ENCODE peak calls at places on chromosome 22, in four cellular contexts. One of them, this sample, is unnamed.

GRCh38 chr22:28933321-28933720 is 49.9 kb downstream of the ZNRF3 start:
- DNase-seq in IMR-90: no peak
- DNase-seq in WTC11: no peak
- DNase-seq in activated gamma-delta T cell treated with Interleukin-2 at 50 U/mL for 16 hours: no peak
- DNase-seq in this sample: no peak

GRCh38 chr22:32531228-32531627 is 56.6 kb downstream of the FBXO7 start:
- DNase-seq in IMR-90: no peak
- DNase-seq in WTC11: no peak
- DNase-seq in activated gamma-delta T cell treated with Interleukin-2 at 50 U/mL for 16 hours: no peak
- DNase-seq in this sample: no peak

GRCh38 chr22:41752011-41752975 is 48.2 kb upstream of the CCDC134 start:
- DNase-seq in IMR-90: no peak
- DNase-seq in WTC11: no peak
- DNase-seq in activated gamma-delta T cell treated with Interleukin-2 at 50 U/mL for 16 hours: no peak
- DNase-seq in this sample: peak; percentile 3

GRCh38 chr22:43884600-43885318 is 7.1 kb downstream of the PNPLA5 start:
- DNase-seq in IMR-90: peak; percentile 31
- DNase-seq in WTC11: peak; percentile 89
- DNase-seq in activated gamma-delta T cell treated with Interleukin-2 at 50 U/mL for 16 hours: peak; percentile 29
- DNase-seq in this sample: no peak

GRCh38 chr22:44363980-44364749 is 51.4 kb upstream of the SHISAL1 start:
- DNase-seq in IMR-90: no peak
- DNase-seq in WTC11: no peak
- DNase-seq in activated gamma-delta T cell treated with Interleukin-2 at 50 U/mL for 16 hours: no peak
- DNase-seq in this sample: no peak

GRCh38 chr22:40196628-40197027 is 18.9 kb downstream of the TNRC6B start:
- DNase-seq in IMR-90: peak; percentile 97
- DNase-seq in WTC11: no peak
- DNase-seq in activated gamma-delta T cell treated with Interleukin-2 at 50 U/mL for 16 hours: no peak
- DNase-seq in this sample: no peak

GRCh38 chr22:26632422-26633155 is 10.8 kb downstream of the CRYBA4 start:
- DNase-seq in IMR-90: no peak
- DNase-seq in WTC11: no peak
- DNase-seq in activated gamma-delta T cell treated with Interleukin-2 at 50 U/mL for 16 hours: no peak
- DNase-seq in this sample: no peak

GRCh38 chr22:23067691-23068090 is 2.6 kb upstream of the GNAZ start:
- DNase-seq in IMR-90: no peak
- DNase-seq in WTC11: no peak
- DNase-seq in activated gamma-delta T cell treated with Interleukin-2 at 50 U/mL for 16 hours: no peak
- DNase-seq in this sample: no peak

GRCh38 chr22:35891442-35891841 is 137.2 kb downstream of the RBFOX2 start:
- DNase-seq in IMR-90: no peak
- DNase-seq in WTC11: no peak
- DNase-seq in activated gamma-delta T cell treated with Interleukin-2 at 50 U/mL for 16 hours: no peak
- DNase-seq in this sample: no peak

GRCh38 chr22:45082795-45083194 is 73.0 kb upstream of the PHF21B start:
- DNase-seq in IMR-90: no peak
- DNase-seq in WTC11: peak; percentile 72
- DNase-seq in activated gamma-delta T cell treated with Interleukin-2 at 50 U/mL for 16 hours: no peak
- DNase-seq in this sample: no peak

GRCh38 chr22:44130076-44130711 is 50.5 kb upstream of the PARVG start:
- DNase-seq in IMR-90: peak; percentile 17
- DNase-seq in WTC11: no peak
- DNase-seq in activated gamma-delta T cell treated with Interleukin-2 at 50 U/mL for 16 hours: no peak
- DNase-seq in this sample: peak; percentile 14

GRCh38 chr22:27746918-27747317 is 54.6 kb downstream of the MN1 start:
- DNase-seq in IMR-90: no peak
- DNase-seq in WTC11: no peak
- DNase-seq in activated gamma-delta T cell treated with Interleukin-2 at 50 U/mL for 16 hours: no peak
- DNase-seq in this sample: no peak

GRCh38 chr22:50169774-50170341 is 673 bp upstream of the PANX2 start:
- DNase-seq in IMR-90: no peak
- DNase-seq in WTC11: no peak
- DNase-seq in activated gamma-delta T cell treated with Interleukin-2 at 50 U/mL for 16 hours: no peak
- DNase-seq in this sample: no peak

GRCh38 chr22:46881373-46882118 is 119.1 kb downstream of the TBC1D22A start:
- DNase-seq in IMR-90: peak; percentile 73
- DNase-seq in WTC11: no peak
- DNase-seq in activated gamma-delta T cell treated with Interleukin-2 at 50 U/mL for 16 hours: no peak
- DNase-seq in this sample: no peak

GRCh38 chr22:45329536-45329936 is 19.8 kb downstream of the FAM118A start:
- DNase-seq in IMR-90: no peak
- DNase-seq in WTC11: no peak
- DNase-seq in activated gamma-delta T cell treated with Interleukin-2 at 50 U/mL for 16 hours: no peak
- DNase-seq in this sample: peak; percentile 93

GRCh38 chr22:49996192-49996531 is 16.4 kb downstream of the IL17REL start:
- DNase-seq in IMR-90: no peak
- DNase-seq in WTC11: no peak
- DNase-seq in activated gamma-delta T cell treated with Interleukin-2 at 50 U/mL for 16 hours: no peak
- DNase-seq in this sample: no peak

GRCh38 chr22:36924151-36924698 is 10.8 kb downstream of the CSF2RB start:
- DNase-seq in IMR-90: no peak
- DNase-seq in WTC11: no peak
- DNase-seq in activated gamma-delta T cell treated with Interleukin-2 at 50 U/mL for 16 hours: no peak
- DNase-seq in this sample: no peak

GRCh38 chr22:46242023-46242422 is 8.1 kb downstream of the CDPF1 start:
- DNase-seq in IMR-90: no peak
- DNase-seq in WTC11: no peak
- DNase-seq in activated gamma-delta T cell treated with Interleukin-2 at 50 U/mL for 16 hours: no peak
- DNase-seq in this sample: no peak

GRCh38 chr22:49211176-49211575 is 616.5 kb downstream of the BRD1 start:
- DNase-seq in IMR-90: no peak
- DNase-seq in WTC11: no peak
- DNase-seq in activated gamma-delta T cell treated with Interleukin-2 at 50 U/mL for 16 hours: no peak
- DNase-seq in this sample: no peak

GRCh38 chr22:47102648-47103047 is 340.2 kb downstream of the TBC1D22A start:
- DNase-seq in IMR-90: peak; percentile 12
- DNase-seq in WTC11: peak; percentile 51
- DNase-seq in activated gamma-delta T cell treated with Interleukin-2 at 50 U/mL for 16 hours: no peak
- DNase-seq in this sample: no peak

GRCh38 chr22:28002863-28003565 is 84.0 kb upstream of the PITPNB start:
- DNase-seq in IMR-90: no peak
- DNase-seq in WTC11: no peak
- DNase-seq in activated gamma-delta T cell treated with Interleukin-2 at 50 U/mL for 16 hours: no peak
- DNase-seq in this sample: no peak

GRCh38 chr22:45916515-45916914 is 60.4 kb downstream of the WNT7B start:
- DNase-seq in IMR-90: no peak
- DNase-seq in WTC11: no peak
- DNase-seq in activated gamma-delta T cell treated with Interleukin-2 at 50 U/mL for 16 hours: no peak
- DNase-seq in this sample: no peak

GRCh38 chr22:31944700-31945477 is 554 bp downstream of the YWHAH start:
- DNase-seq in IMR-90: no peak
- DNase-seq in WTC11: peak; percentile 48
- DNase-seq in activated gamma-delta T cell treated with Interleukin-2 at 50 U/mL for 16 hours: peak; percentile 29
- DNase-seq in this sample: no peak

GRCh38 chr22:42294034-42294985 is 23.9 kb upstream of the TCF20 start:
- DNase-seq in IMR-90: peak; percentile 41
- DNase-seq in WTC11: peak; percentile 89
- DNase-seq in activated gamma-delta T cell treated with Interleukin-2 at 50 U/mL for 16 hours: peak; percentile 26
- DNase-seq in this sample: no peak

GRCh38 chr22:47563406-47564157 is 801.1 kb downstream of the TBC1D22A start:
- DNase-seq in IMR-90: no peak
- DNase-seq in WTC11: no peak
- DNase-seq in activated gamma-delta T cell treated with Interleukin-2 at 50 U/mL for 16 hours: no peak
- DNase-seq in this sample: no peak

GRCh38 chr22:49659924-49660315 is 167.8 kb downstream of the BRD1 start:
- DNase-seq in IMR-90: no peak
- DNase-seq in WTC11: peak; percentile 6
- DNase-seq in activated gamma-delta T cell treated with Interleukin-2 at 50 U/mL for 16 hours: no peak
- DNase-seq in this sample: no peak

GRCh38 chr22:30474683-30475424 is 3.0 kb upstream of the SEC14L3 start:
- DNase-seq in IMR-90: no peak
- DNase-seq in WTC11: peak; percentile 18
- DNase-seq in activated gamma-delta T cell treated with Interleukin-2 at 50 U/mL for 16 hours: peak; percentile 20
- DNase-seq in this sample: no peak

GRCh38 chr22:41739576-41739975 is 40.3 kb downstream of the MEI1 start:
- DNase-seq in IMR-90: no peak
- DNase-seq in WTC11: no peak
- DNase-seq in activated gamma-delta T cell treated with Interleukin-2 at 50 U/mL for 16 hours: no peak
- DNase-seq in this sample: no peak

GRCh38 chr22:30178180-30179126 is 68.1 kb downstream of the LIF start:
- DNase-seq in IMR-90: no peak
- DNase-seq in WTC11: no peak
- DNase-seq in activated gamma-delta T cell treated with Interleukin-2 at 50 U/mL for 16 hours: no peak
- DNase-seq in this sample: no peak

GRCh38 chr22:42617155-42617983 is 2.7 kb upstream of the POLDIP3 start:
- DNase-seq in IMR-90: no peak
- DNase-seq in WTC11: no peak
- DNase-seq in activated gamma-delta T cell treated with Interleukin-2 at 50 U/mL for 16 hours: no peak
- DNase-seq in this sample: no peak

GRCh38 chr22:48104786-48105185 is 1342.3 kb downstream of the TBC1D22A start:
- DNase-seq in IMR-90: no peak
- DNase-seq in WTC11: no peak
- DNase-seq in activated gamma-delta T cell treated with Interleukin-2 at 50 U/mL for 16 hours: no peak
- DNase-seq in this sample: no peak

GRCh38 chr22:23129149-23129548 is 12.6 kb downstream of the RSPH14 start:
- DNase-seq in IMR-90: no peak
- DNase-seq in WTC11: no peak
- DNase-seq in activated gamma-delta T cell treated with Interleukin-2 at 50 U/mL for 16 hours: no peak
- DNase-seq in this sample: no peak

This sample was measured in pons.